ENCODE peak calls at places on chromosomes 13 and 19, in four cellular contexts. Y is ovary, A is HFFc6, W is neural progenitor cell. E is an unnamed sample.

GRCh38 chr19:6065685-6066365 is 44.5 kb downstream of the RFX2 start:
- DNase-seq in W (no peak), A (no peak), Y (no peak), E (no peak)

GRCh38 chr13:93045836-93046235 is 180.8 kb upstream of the GPC6 start:
- DNase-seq in Y (no peak), A (no peak), W (no peak), E (no peak)

GRCh38 chr13:111259058-111259457 is 61.4 kb upstream of the TEX29 start:
- DNase-seq in A (no peak), W (no peak), Y (no peak), E (no peak)

GRCh38 chr13:76610819-76611415 is 275.3 kb downstream of the KCTD12 start:
- DNase-seq in Y (no peak), A (no peak), W (no peak), E (no peak)

GRCh38 chr19:39052243-39052746 is 19.9 kb upstream of the FBXO27 start:
- DNase-seq in W (peak; percentile 85), Y (peak; percentile 15), A (no peak), E (peak; percentile 59)

GRCh38 chr19:46537136-46538097 is 41.8 kb upstream of the PNMA8B start:
- DNase-seq in A (peak; percentile 36), W (peak; percentile 63), Y (no peak), E (peak; percentile 54)

GRCh38 chr19:47093841-47094240 is 19.7 kb downstream of the ZC3H4 start:
- DNase-seq in W (no peak), Y (no peak), A (no peak), E (peak; percentile 86)

GRCh38 chr19:4537953-4538600 is 1.8 kb downstream of the LRG1 start:
- DNase-seq in A (no peak), W (peak; percentile 33), Y (no peak), E (no peak)

GRCh38 chr13:113947321-113948033 is 26.4 kb downstream of the C13orf46 start:
- DNase-seq in Y (peak; percentile 62), A (peak; percentile 46), W (peak; percentile 30), E (no peak)
- TF ChIP-seq CTCF in Y (peak; percentile 75), A (peak; percentile 78), W (peak; percentile 23), E (peak; percentile 28)

DNA sequence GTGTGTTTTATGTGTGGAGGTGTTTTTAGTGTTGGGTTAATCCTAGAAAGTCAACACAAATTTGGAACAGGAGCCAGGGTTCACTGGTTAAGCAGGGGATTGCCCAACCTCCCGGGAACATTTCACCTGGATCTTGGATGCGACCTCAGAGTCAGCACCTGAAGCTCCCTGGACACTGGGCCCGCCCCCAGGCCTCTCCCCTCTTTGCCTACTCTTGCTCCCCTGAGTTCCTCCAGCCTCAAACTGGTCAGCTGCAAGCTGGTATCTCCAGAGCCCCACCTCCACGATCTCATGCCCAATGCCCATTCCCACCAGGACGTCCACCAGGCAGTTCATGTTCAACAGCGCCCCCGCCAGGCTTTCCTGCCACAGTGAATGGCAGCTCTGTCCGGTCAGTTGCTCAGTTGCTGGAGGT is 9.7 kb downstream of the HSD17B14 start:
- DNase-seq in Y (no peak), W (peak; percentile 30), A (no peak), E (no peak)
- TF ChIP-seq CTCF in Y (no peak), W (peak; percentile 39), A (peak; percentile 45), E (no peak)

DNA sequence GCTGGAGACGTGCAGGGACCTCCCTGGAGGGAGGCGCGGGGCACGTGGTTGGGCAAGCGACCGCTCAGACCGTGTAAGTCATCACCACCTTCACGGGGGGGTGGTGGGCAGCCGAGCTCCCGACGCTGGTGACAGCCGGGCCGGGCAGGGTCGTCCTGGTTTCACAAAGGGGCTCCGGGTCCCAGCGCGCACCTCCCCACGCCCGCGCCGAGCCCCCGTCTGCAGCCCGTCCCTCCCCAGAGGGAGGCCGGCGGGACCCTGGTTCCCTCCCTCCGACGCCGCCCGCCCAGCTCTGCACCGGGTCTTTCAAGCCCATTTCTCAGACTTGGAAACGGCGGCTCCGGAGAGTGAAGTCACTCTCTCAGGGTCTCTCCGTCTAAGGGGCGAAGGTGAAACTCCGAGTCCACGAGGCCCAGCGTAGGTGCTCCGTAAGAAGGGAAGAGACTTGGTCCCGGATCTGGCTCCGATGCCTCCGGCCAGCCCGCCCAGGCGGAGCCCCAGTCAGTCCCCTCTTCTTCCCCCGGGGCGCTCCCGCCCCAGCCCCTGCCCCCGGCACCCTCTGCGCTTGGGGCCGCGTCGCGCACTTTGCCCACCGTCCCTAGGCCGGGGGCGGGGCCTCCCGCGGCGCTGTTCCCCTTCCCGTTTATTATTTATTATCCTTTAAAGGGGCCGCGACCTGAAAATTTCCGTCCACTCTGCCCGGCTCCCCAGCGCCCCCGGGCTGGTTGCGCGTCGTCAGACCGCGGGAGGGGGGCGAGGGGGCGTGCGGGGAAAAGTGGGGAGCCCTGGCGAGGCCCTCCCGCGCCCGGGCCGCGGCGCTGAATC is 536 bp upstream of the ARID3A start:
- DNase-seq in W (peak; percentile 90), A (peak; percentile 78), Y (peak; percentile 73), E (peak; percentile 95)
- TF ChIP-seq CTCF in W (peak; percentile 15), A (no peak), Y (no peak), E (no peak)

GRCh38 chr13:99614465-99614885 is 113.2 kb downstream of the TM9SF2 start:
- DNase-seq in Y (no peak), A (peak; percentile 16), W (no peak), E (peak; percentile 50)
- TF ChIP-seq CTCF in Y (no peak), A (peak; percentile 49), W (peak; percentile 29), E (peak; percentile 59)

GRCh38 chr13:75194717-75195116 is 287.3 kb downstream of the TBC1D4 start:
- DNase-seq in A (no peak), Y (no peak), W (no peak), E (no peak)

GRCh38 chr13:75197803-75198202 is 284.2 kb downstream of the TBC1D4 start:
- DNase-seq in Y (no peak), W (no peak), A (no peak), E (no peak)

GRCh38 chr13:75195479-75196111 is 286.4 kb downstream of the TBC1D4 start:
- DNase-seq in Y (no peak), W (peak; percentile 79), A (no peak), E (no peak)

DNA sequence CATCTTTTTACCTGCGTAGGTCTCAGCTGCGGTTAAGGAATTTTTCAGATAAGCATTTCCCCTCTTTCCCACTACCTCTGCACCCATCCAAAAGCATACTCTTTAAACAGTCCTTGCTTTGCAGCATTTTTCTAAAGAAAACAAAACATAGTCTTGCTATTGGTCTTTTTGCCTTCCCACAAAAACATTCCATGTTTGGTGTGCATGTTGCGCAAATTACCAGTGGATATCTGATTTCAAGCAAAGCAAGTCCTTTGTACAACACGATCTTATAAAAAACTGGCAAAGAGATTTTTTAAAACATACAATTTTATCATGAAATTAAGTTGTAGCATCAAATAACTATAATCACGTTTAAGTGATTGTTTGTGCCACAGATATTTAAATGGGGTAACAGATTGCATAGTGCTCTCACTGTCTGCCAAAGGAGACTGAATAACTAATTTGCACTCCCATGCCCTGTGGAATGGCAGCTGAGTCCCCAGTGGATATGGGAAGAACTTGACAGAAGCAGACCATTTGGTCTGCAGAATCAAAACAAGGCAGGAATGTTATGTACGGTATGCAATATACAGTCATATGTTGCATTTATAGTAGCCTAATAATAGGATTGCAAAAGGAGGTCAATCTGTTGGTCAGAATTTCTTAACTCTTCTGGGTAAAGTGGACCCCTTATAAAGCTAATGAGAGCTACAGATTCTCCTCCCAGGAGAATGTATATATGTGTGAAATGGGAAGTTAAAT is 285.7 kb downstream of the TBC1D4 start:
- DNase-seq in A (no peak), W (no peak), Y (no peak), E (no peak)
- TF ChIP-seq CTCF in A (no peak), W (no peak), Y (no peak), E (no peak)

DNA sequence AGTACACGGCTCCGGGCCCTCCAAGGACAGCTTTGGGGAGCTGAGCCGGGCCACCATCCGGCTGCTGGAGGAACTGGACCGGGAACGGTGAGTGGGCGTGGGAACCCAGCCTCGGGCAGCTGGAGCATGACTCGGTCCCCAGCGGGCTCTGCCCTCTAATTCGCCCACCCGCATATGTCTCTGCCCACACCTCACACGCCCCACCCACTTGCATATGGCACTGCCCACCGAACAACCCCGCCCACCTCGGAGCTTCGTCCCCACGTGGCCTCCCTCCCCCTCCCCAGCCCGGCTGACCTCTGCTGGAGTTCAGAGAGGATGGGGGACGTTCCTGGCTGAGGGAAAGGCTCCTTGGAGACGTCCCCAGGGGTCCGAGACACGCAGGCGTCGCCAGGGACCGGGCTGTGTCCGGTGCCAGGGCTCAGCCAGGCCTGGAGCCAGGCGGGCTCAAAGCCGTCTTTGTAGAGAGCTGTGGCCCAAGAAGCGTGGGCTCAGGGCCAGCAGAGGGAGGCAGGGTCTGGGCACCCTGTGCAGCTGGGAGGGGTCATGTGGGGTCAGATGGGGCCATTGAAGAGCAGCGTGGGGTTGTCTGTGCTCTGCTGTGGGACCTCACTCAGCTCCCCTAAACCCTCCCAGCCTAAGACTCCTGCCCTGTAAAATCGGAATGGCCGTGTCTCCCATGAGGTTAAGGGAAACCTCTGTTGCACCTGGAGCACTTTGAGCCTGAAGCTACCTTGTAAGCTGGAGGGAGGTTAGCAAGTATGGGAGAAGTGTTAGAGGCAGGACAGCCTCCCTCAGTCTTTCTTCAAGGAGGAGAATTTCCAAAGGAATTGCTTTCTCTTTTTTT is 3.8 kb downstream of the APC2 start:
- DNase-seq in A (no peak), W (peak; percentile 53), Y (no peak), E (no peak)
- TF ChIP-seq CTCF in A (no peak), W (no peak), Y (no peak), E (no peak)

GRCh38 chr13:31179754-31180153 is 18.1 kb upstream of the HSPH1 start:
- DNase-seq in Y (no peak), A (no peak), W (no peak), E (no peak)
- TF ChIP-seq CTCF in Y (no peak), A (no peak), W (no peak), E (no peak)

GRCh38 chr13:107865643-107866006 is 349.7 kb downstream of the LIG4 start:
- DNase-seq in Y (no peak), W (no peak), A (no peak), E (no peak)

GRCh38 chr13:107870400-107870799 is 344.9 kb downstream of the LIG4 start:
- DNase-seq in W (no peak), Y (no peak), A (no peak), E (no peak)

GRCh38 chr13:107866007-107866665 is 349.2 kb downstream of the LIG4 start:
- DNase-seq in W (peak; percentile 68), A (no peak), Y (no peak), E (peak; percentile 31)

GRCh38 chr13:107866666-107867623 is 348.4 kb downstream of the LIG4 start:
- DNase-seq in Y (no peak), W (peak; percentile 71), A (no peak), E (peak; percentile 31)

GRCh38 chr13:107867701-107868661 is 347.4 kb downstream of the LIG4 start:
- DNase-seq in A (no peak), W (peak; percentile 83), Y (no peak), E (peak; percentile 45)
- TF ChIP-seq CTCF in A (no peak), W (peak; percentile 69), Y (no peak), E (no peak)

DNA sequence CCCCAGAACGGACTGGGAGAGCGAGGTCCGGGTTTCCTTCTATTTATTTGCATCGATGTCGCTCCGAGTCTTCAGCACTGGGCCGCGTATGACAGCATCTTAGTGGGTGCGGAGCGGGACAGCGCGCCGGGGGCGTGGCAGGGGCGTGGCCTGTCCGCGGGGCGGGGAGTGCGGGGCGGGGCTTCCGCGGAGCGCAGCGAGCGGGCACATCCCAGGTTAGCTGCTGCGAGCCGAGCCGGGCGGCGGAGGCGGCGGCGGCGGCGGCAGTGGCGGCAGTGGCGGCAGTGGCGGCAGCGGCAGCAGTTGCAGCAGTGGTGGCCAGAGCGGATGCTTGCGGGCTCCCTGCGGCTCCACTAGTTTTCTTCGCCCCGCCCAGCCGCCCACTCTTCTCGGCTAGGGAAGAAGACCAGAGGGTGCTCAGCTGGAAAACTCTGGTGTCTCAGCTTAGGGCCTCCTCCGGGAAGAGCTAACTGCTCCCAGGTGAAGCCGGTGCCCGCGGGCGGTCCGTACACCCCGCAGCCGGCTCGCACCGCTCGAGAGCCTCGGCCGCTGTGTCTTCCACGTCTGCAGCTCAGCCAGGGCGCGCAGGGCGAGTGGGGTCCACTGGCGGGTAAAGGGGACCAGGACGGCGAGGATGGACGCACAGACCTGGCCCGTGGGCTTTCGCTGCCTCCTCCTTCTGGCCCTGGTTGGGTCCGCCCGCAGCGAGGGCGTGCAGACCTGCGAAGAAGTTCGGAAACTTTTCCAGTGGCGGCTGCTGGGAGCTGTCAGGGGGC is at the start of gene GPC5:
- DNase-seq in Y (peak; percentile 36), A (peak; percentile 4), W (peak; percentile 88), E (peak; percentile 94)
- TF ChIP-seq CTCF in Y (no peak), A (no peak), W (no peak), E (no peak)

E was measured in GM13977.